ENCODE peak calls at places on chromosomes 11 and 22, in ten cellular contexts. E is stimulated activated naive B cell treated with anti-CD40 and anti-IgM and Interleukin-4, amounts not matched to agents 10 μg/mL and 1 μg/mL and 100 μg/mL, for 72 hours; W is germinal center; F is A172; T is effector memory CD8-positive, alpha-beta T cell; Z is NCI-H345; X is NCI-H524; H is lower leg skin; A is stimulated activated CD4-positive, alpha-beta T cell treated with anti-CD3 and anti-CD28 coated beads, Interleukin-1b, Interleukin-23, amount 100 ng/mL, for 1 hour; P is D341Med. L is an unnamed sample.

GRCh38 chr11:7657306-7658025 is 15.8 kb downstream of the CYB5R2 start:
- DNase-seq in E (no peak), W (no peak), F (peak; percentile 51), T (no peak), Z (peak; percentile 53), X (peak; percentile 6), H (peak; percentile 76), A (no peak), P (peak; percentile 57), L (no peak)

GRCh38 chr11:76723548-76723947 is 53.0 kb upstream of the LRRC32 start:
- DNase-seq in E (no peak), W (no peak), F (no peak), T (no peak), Z (no peak), X (no peak), H (no peak), A (no peak), P (no peak), L (no peak)

GRCh38 chr11:34270711-34271110 is 87.1 kb downstream of the ABTB2 start:
- DNase-seq in E (no peak), W (no peak), F (no peak), T (no peak), Z (no peak), X (no peak), H (no peak), A (no peak), P (no peak), L (no peak)

GRCh38 chr11:119602745-119603373 is 126.1 kb downstream of the NECTIN1 start:
- DNase-seq in E (no peak), W (no peak), F (no peak), T (no peak), Z (no peak), X (no peak), H (no peak), A (no peak), P (no peak), L (no peak)

GRCh38 chr11:35641206-35641885 is 21.2 kb upstream of the TRIM44 start:
- DNase-seq in E (no peak), W (no peak), F (no peak), T (no peak), Z (no peak), X (no peak), H (no peak), A (no peak), P (no peak), L (no peak)

GRCh38 chr11:24198458-24198857 is 298.4 kb upstream of the LUZP2 start:
- DNase-seq in E (no peak), W (no peak), F (no peak), T (no peak), Z (no peak), X (no peak), H (no peak), A (no peak), P (no peak), L (no peak)

GRCh38 chr11:119249671-119250010 is 43.5 kb downstream of the CBL start:
- DNase-seq in E (no peak), W (no peak), F (no peak), T (no peak), Z (no peak), X (no peak), H (no peak), A (no peak), P (no peak), L (no peak)

GRCh38 chr11:75264971-75265370 is 24.4 kb downstream of the TPBGL start:
- DNase-seq in E (no peak), W (no peak), F (no peak), T (no peak), Z (no peak), X (no peak), H (no peak), A (no peak), P (no peak), L (no peak)

GRCh38 chr11:2675540-2675939 is 24.3 kb downstream of the KCNQ1OT1 start:
- DNase-seq in E (no peak), W (no peak), F (no peak), T (no peak), Z (no peak), X (no peak), H (no peak), A (no peak), P (no peak), L (no peak)

GRCh38 chr11:123801765-123802164 is 4.4 kb downstream of the OR6M1 start:
- DNase-seq in E (no peak), W (no peak), F (no peak), T (no peak), Z (no peak), X (no peak), H (no peak), A (no peak), P (no peak), L (no peak)

GRCh38 chr22:10781571-10782403 is 4746.2 kb upstream of the OR11H1 start:
- DNase-seq in E (no peak), W (no peak), F (no peak), T (no peak), Z (no peak), X (no peak), H (no peak), A (no peak), P (no peak), L (no peak)

GRCh38 chr11:80146231-80146630 is 705.4 kb upstream of the TENM4 start:
- DNase-seq in E (no peak), W (no peak), F (peak; percentile 90), T (no peak), Z (peak; percentile 11), X (no peak), H (no peak), A (no peak), P (no peak), L (no peak)

GRCh38 chr22:37546436-37547248 is 13.6 kb upstream of the CDC42EP1 start:
- DNase-seq in E (no peak), W (no peak), F (peak; percentile 65), T (no peak), Z (no peak), X (no peak), H (no peak), A (no peak), P (no peak), L (no peak)

GRCh38 chr22:42299586-42300285 is 29.3 kb upstream of the TCF20 start:
- DNase-seq in E (no peak), W (peak; percentile 49), F (no peak), T (peak; percentile 41), Z (no peak), X (no peak), H (peak; percentile 32), A (no peak), P (no peak), L (no peak)

GRCh38 chr11:61592176-61592575 is 11.3 kb upstream of the SYT7 start:
- DNase-seq in E (no peak), W (no peak), F (no peak), T (no peak), Z (no peak), X (no peak), H (no peak), A (no peak), P (no peak), L (no peak)

GRCh38 chr11:63503492-63503891 is 2.4 kb upstream of the LGALS12 start:
- DNase-seq in E (no peak), W (no peak), F (no peak), T (no peak), Z (no peak), X (no peak), H (no peak), A (no peak), P (no peak), L (no peak)

GRCh38 chr22:38180841-38181452 is 683 bp downstream of the PLA2G6 start:
- DNase-seq in E (peak; percentile 31), W (peak; percentile 40), F (no peak), T (peak; percentile 53), Z (no peak), X (no peak), H (no peak), A (no peak), P (no peak), L (no peak)

GRCh38 chr22:28497188-28497587 is 182.5 kb downstream of the TTC28 start:
- DNase-seq in E (no peak), W (no peak), F (no peak), T (no peak), Z (no peak), X (no peak), H (no peak), A (no peak), P (no peak), L (no peak)